ENCODE peak calls at places on chromosomes 4 and X, in eight cellular contexts. R is stimulated activated naive CD4-positive, alpha-beta T cell; J is retina; I is HEK293T; M is NCI-H1694; P is effector CD4-positive, alpha-beta T cell; V is kidney tubule cell; T is NB4. A is an unnamed sample.

GRCh38 chr4:142961866-142962265 is 115.8 kb upstream of the INPP4B start:
- DNase-seq in R (no peak), T (peak), P (no peak), J (no peak), V (no peak), M (no peak), I (no peak), A (no peak)

GRCh38 chr4:149980941-149981340 is 97.3 kb upstream of the DCLK2 start:
- DNase-seq in V (peak), J (peak), M (peak), R (peak), T (peak), P (peak), I (peak), A (no peak)

GRCh38 chrX:43633757-43634156 is 22.3 kb upstream of the MAOA start:
- DNase-seq in V (no peak), T (no peak), I (no peak), P (no peak), J (no peak), R (no peak), M (no peak), A (no peak)

GRCh38 chrX:150456466-150456865 is 93.3 kb downstream of the MAMLD1 start:
- DNase-seq in I (no peak), T (no peak), R (no peak), J (no peak), P (no peak), V (no peak), M (no peak), A (no peak)

GRCh38 chr4:174554329-174554728 is 32.0 kb upstream of the HPGD start:
- DNase-seq in R (no peak), J (no peak), T (no peak), P (no peak), I (no peak), V (no peak), M (no peak), A (no peak)

GRCh38 chr4:99458911-99459447 is 23.8 kb upstream of the ADH7 start:
- DNase-seq in J (no peak), P (no peak), T (no peak), I (no peak), V (peak), R (no peak), M (no peak), A (no peak)

GRCh38 chr4:66048861-66049260 is 378.6 kb upstream of the EPHA5 start:
- DNase-seq in J (no peak), M (no peak), P (no peak), T (no peak), V (no peak), I (no peak), R (no peak), A (no peak)

GRCh38 chr4:48792348-48793006 is 12.4 kb upstream of the FRYL start:
- DNase-seq in J (no peak), M (no peak), I (no peak), V (no peak), P (no peak), R (no peak), T (peak), A (no peak)

GRCh38 chrX:42149281-42149680 is 225.9 kb upstream of the CASK start:
- DNase-seq in J (no peak), V (no peak), I (no peak), P (no peak), T (no peak), M (no peak), R (no peak), A (no peak)